ENCODE peak calls at places on chromosome 3, in seven cellular contexts. One of them, this sample, is unnamed.

GRCh38 chr3:61173685-61174084 is 77.6 kb downstream of the FHIT start:
- DNase-seq in PC-9: no peak
- DNase-seq in GM23248: peak; percentile 2
- DNase-seq in SK-N-SH: no peak
- DNase-seq in hepatocyte: peak; percentile 16
- DNase-seq in OCI-LY7: no peak
- DNase-seq in GM23338: no peak
- DNase-seq in this sample: no peak

GRCh38 chr3:8490079-8490552 is 11.5 kb upstream of the LMCD1 start:
- DNase-seq in PC-9: no peak
- DNase-seq in GM23248: peak; percentile 100
- DNase-seq in SK-N-SH: no peak
- DNase-seq in hepatocyte: peak; percentile 76
- DNase-seq in OCI-LY7: no peak
- DNase-seq in GM23338: no peak
- DNase-seq in this sample: no peak

GRCh38 chr3:112089956-112090898 is 4.0 kb downstream of the C3orf52 start:
- DNase-seq in PC-9: peak; percentile 54
- DNase-seq in GM23248: no peak
- DNase-seq in SK-N-SH: no peak
- DNase-seq in hepatocyte: peak; percentile 23
- DNase-seq in OCI-LY7: peak; percentile 55
- DNase-seq in GM23338: no peak
- DNase-seq in this sample: no peak

GRCh38 chr3:32403663-32404062 is 12.0 kb downstream of the CMTM7 start:
- DNase-seq in PC-9: no peak
- DNase-seq in GM23248: no peak
- DNase-seq in SK-N-SH: no peak
- DNase-seq in hepatocyte: no peak
- DNase-seq in OCI-LY7: no peak
- DNase-seq in GM23338: no peak
- DNase-seq in this sample: no peak

GRCh38 chr3:52986049-52986448 is 59.8 kb downstream of the SFMBT1 start:
- DNase-seq in PC-9: no peak
- DNase-seq in GM23248: peak; percentile 47
- DNase-seq in SK-N-SH: no peak
- DNase-seq in hepatocyte: no peak
- DNase-seq in OCI-LY7: no peak
- DNase-seq in GM23338: no peak
- DNase-seq in this sample: no peak

GRCh38 chr3:195708626-195709481 is 11.9 kb upstream of the MUC20 start:
- DNase-seq in PC-9: peak; percentile 45
- DNase-seq in GM23248: peak; percentile 31
- DNase-seq in SK-N-SH: no peak
- DNase-seq in hepatocyte: no peak
- DNase-seq in OCI-LY7: no peak
- DNase-seq in GM23338: no peak
- DNase-seq in this sample: peak; percentile 39

GRCh38 chr3:64818196-64818595 is 130.4 kb upstream of the ADAMTS9 start:
- DNase-seq in PC-9: no peak
- DNase-seq in GM23248: no peak
- DNase-seq in SK-N-SH: no peak
- DNase-seq in hepatocyte: no peak
- DNase-seq in OCI-LY7: no peak
- DNase-seq in GM23338: no peak
- DNase-seq in this sample: no peak

GRCh38 chr3:136624894-136625815 is 127.0 kb downstream of the STAG1 start:
- DNase-seq in PC-9: peak; percentile 92
- DNase-seq in GM23248: no peak
- DNase-seq in SK-N-SH: no peak
- DNase-seq in hepatocyte: peak; percentile 72
- DNase-seq in OCI-LY7: no peak
- DNase-seq in GM23338: peak; percentile 69
- DNase-seq in this sample: no peak

GRCh38 chr3:122960652-122961051 is 66.9 kb downstream of the SEMA5B start:
- DNase-seq in PC-9: no peak
- DNase-seq in GM23248: no peak
- DNase-seq in SK-N-SH: no peak
- DNase-seq in hepatocyte: no peak
- DNase-seq in OCI-LY7: no peak
- DNase-seq in GM23338: no peak
- DNase-seq in this sample: no peak

GRCh38 chr3:35722902-35723301 is 83.6 kb downstream of the ARPP21 start:
- DNase-seq in PC-9: no peak
- DNase-seq in GM23248: no peak
- DNase-seq in SK-N-SH: no peak
- DNase-seq in hepatocyte: no peak
- DNase-seq in OCI-LY7: no peak
- DNase-seq in GM23338: no peak
- DNase-seq in this sample: no peak

GRCh38 chr3:131396170-131396569 is 14.6 kb downstream of the NUDT16 start:
- DNase-seq in PC-9: no peak
- DNase-seq in GM23248: peak; percentile 46
- DNase-seq in SK-N-SH: no peak
- DNase-seq in hepatocyte: no peak
- DNase-seq in OCI-LY7: no peak
- DNase-seq in GM23338: no peak
- DNase-seq in this sample: peak; percentile 26

GRCh38 chr3:10764314-10765051 is 51.5 kb upstream of the SLC6A11 start:
- DNase-seq in PC-9: no peak
- DNase-seq in GM23248: no peak
- DNase-seq in SK-N-SH: no peak
- DNase-seq in hepatocyte: no peak
- DNase-seq in OCI-LY7: no peak
- DNase-seq in GM23338: peak; percentile 44
- DNase-seq in this sample: no peak

GRCh38 chr3:150547045-150547753 is 612 bp downstream of the EIF2A start:
- DNase-seq in PC-9: peak; percentile 59
- DNase-seq in GM23248: peak; percentile 61
- DNase-seq in SK-N-SH: no peak
- DNase-seq in hepatocyte: peak; percentile 11
- DNase-seq in OCI-LY7: no peak
- DNase-seq in GM23338: no peak
- DNase-seq in this sample: no peak

GRCh38 chr3:129617381-129618185 is 11.1 kb upstream of the PLXND1 start:
- DNase-seq in PC-9: no peak
- DNase-seq in GM23248: no peak
- DNase-seq in SK-N-SH: no peak
- DNase-seq in hepatocyte: no peak
- DNase-seq in OCI-LY7: no peak
- DNase-seq in GM23338: no peak
- DNase-seq in this sample: no peak

GRCh38 chr3:177816667-177817208 is 619.5 kb upstream of the TBL1XR1 start:
- DNase-seq in PC-9: peak; percentile 97
- DNase-seq in GM23248: peak; percentile 55
- DNase-seq in SK-N-SH: no peak
- DNase-seq in hepatocyte: no peak
- DNase-seq in OCI-LY7: peak; percentile 4
- DNase-seq in GM23338: no peak
- DNase-seq in this sample: no peak

DNA sequence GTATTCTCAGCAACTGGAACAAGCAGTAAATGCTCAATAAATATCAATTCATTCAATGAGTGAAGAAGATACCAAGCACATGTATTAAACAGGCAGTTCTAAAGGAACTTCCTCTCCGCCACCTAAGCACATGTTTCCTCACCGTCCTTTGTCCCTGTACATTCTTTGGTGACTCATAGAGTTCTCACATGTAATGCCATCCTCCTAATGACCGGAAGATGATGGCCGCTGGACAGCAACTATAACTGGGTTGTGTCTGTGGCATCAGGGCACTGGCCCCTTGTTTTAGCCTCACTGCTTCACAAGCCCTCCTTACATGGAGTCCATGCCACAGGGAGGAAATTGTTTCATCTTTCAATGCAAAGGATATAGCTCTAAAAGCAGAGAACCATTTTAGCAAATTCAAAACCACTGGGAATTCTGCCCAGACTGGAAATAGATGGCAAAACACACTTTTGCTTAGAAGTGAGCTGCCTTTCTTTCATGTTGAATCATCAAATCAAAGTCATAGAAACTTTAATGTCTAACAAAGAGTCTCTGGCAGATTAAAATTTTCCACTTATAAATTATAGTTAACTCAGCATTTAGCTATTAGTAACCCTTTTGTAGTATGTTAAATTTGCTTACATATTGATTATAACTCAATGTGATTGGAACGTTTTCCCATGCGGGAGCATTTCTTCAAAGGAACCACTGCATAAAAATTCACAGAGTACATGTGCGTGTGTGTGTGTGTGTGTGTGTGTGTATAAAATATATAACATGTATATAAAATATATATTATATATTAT is 74.1 kb downstream of the GAP43 start:
- DNase-seq in PC-9: no peak
- DNase-seq in GM23248: peak; percentile 24
- DNase-seq in SK-N-SH: no peak
- DNase-seq in hepatocyte: no peak
- DNase-seq in OCI-LY7: no peak
- DNase-seq in GM23338: no peak
- DNase-seq in this sample: no peak
- H3K9me2 ChIP-seq in PC-9: no peaks in the 10 kb centered on the region
- H3K9me2 ChIP-seq in GM23248: peaks cover 3% of the 10 kb centered on the region
- H3K9me2 ChIP-seq in SK-N-SH: no peaks in the 10 kb centered on the region
- H3K9me2 ChIP-seq in hepatocyte: no peaks in the 10 kb centered on the region
- H3K9me2 ChIP-seq in OCI-LY7: no peaks in the 10 kb centered on the region
- H3K9me2 ChIP-seq in GM23338: peaks cover 7% of the 10 kb centered on the region
- H3K9me2 ChIP-seq in this sample: no peaks in the 10 kb centered on the region

DNA sequence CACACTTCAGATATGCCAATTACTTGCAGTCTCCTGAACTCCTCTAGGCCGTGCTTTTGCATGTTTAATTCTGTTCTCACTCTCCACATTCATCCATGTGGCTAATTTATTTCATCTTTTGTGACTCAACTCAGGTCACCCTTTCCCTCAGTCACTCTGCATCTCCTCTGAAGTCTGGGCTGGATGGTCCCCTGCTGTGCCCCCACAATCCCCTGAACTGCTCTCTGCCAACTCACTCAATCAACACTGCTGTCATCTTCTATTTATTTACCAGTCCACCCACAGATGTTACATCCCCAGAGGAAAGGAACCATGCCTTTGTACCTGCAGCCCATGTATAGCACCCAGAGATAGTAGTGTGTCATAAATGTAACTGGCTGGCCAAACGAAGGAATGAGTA is 364.8 kb downstream of the EPHB1 start:
- DNase-seq in PC-9: no peak
- DNase-seq in GM23248: no peak
- DNase-seq in SK-N-SH: no peak
- DNase-seq in hepatocyte: no peak
- DNase-seq in OCI-LY7: no peak
- DNase-seq in GM23338: no peak
- DNase-seq in this sample: no peak
- H3K79me2 ChIP-seq in PC-9: no peaks in the 10 kb centered on the region
- H3K79me2 ChIP-seq in GM23248: no peaks in the 10 kb centered on the region
- H3K79me2 ChIP-seq in SK-N-SH: no peaks in the 10 kb centered on the region
- H3K79me2 ChIP-seq in hepatocyte: no peaks in the 10 kb centered on the region
- H3K79me2 ChIP-seq in OCI-LY7: no peaks in the 10 kb centered on the region
- H3K79me2 ChIP-seq in GM23338: no peaks in the 10 kb centered on the region
- H3K79me2 ChIP-seq in this sample: no peaks in the 10 kb centered on the region

DNA sequence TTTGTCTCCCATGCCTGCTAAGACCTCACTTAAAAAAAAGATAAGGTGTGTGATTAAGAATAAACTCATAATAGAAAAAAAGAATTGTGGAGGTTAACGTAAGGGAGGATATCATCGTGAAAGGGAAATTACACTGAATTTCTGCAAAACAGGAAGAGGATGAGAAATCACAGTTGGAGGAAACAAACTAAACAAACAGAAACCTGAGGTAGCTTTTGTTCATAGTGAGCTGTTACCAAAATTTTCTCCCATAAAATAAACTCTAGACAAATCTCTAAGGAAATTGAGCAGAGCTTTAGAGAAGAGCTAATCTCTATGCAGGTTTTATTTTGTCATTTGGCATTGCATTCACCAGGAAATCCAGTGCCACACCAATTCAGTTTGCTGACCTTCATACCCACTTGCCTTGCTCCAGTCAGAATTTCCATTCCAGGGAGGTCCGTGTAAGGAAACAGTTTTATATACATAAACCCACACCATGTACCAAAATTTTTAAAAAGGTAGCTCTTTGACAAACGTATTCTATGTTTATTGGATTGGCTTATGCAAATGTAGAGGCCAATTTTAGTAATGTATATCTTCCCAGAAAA is 231.2 kb downstream of the MBNL1 start:
- DNase-seq in PC-9: no peak
- DNase-seq in GM23248: no peak
- DNase-seq in SK-N-SH: no peak
- DNase-seq in hepatocyte: no peak
- DNase-seq in OCI-LY7: no peak
- DNase-seq in GM23338: no peak
- DNase-seq in this sample: no peak
- H3K9me2 ChIP-seq in PC-9: no peaks in the 10 kb centered on the region
- H3K9me2 ChIP-seq in GM23248: no peaks in the 10 kb centered on the region
- H3K9me2 ChIP-seq in SK-N-SH: no peaks in the 10 kb centered on the region
- H3K9me2 ChIP-seq in hepatocyte: no peaks in the 10 kb centered on the region
- H3K9me2 ChIP-seq in OCI-LY7: no peaks in the 10 kb centered on the region
- H3K9me2 ChIP-seq in GM23338: peaks cover 3% of the 10 kb centered on the region
- H3K9me2 ChIP-seq in this sample: no peaks in the 10 kb centered on the region

GRCh38 chr3:140941090-140941433 is 574 bp upstream of the SLC25A36 start:
- DNase-seq in PC-9: no peak
- DNase-seq in GM23248: no peak
- DNase-seq in SK-N-SH: no peak
- DNase-seq in hepatocyte: no peak
- DNase-seq in OCI-LY7: no peak
- DNase-seq in GM23338: no peak
- DNase-seq in this sample: no peak

GRCh38 chr3:140943781-140944547 is 2.3 kb downstream of the SLC25A36 start:
- DNase-seq in PC-9: no peak
- DNase-seq in GM23248: peak; percentile 11
- DNase-seq in SK-N-SH: no peak
- DNase-seq in hepatocyte: no peak
- DNase-seq in OCI-LY7: no peak
- DNase-seq in GM23338: no peak
- DNase-seq in this sample: no peak

GRCh38 chr3:140941434-140942220 is at the start of gene SLC25A36:
- DNase-seq in PC-9: peak; percentile 96
- DNase-seq in GM23248: peak; percentile 100
- DNase-seq in SK-N-SH: peak; percentile 94
- DNase-seq in hepatocyte: peak; percentile 99
- DNase-seq in OCI-LY7: peak; percentile 99
- DNase-seq in GM23338: peak; percentile 100
- DNase-seq in this sample: peak; percentile 99

DNA sequence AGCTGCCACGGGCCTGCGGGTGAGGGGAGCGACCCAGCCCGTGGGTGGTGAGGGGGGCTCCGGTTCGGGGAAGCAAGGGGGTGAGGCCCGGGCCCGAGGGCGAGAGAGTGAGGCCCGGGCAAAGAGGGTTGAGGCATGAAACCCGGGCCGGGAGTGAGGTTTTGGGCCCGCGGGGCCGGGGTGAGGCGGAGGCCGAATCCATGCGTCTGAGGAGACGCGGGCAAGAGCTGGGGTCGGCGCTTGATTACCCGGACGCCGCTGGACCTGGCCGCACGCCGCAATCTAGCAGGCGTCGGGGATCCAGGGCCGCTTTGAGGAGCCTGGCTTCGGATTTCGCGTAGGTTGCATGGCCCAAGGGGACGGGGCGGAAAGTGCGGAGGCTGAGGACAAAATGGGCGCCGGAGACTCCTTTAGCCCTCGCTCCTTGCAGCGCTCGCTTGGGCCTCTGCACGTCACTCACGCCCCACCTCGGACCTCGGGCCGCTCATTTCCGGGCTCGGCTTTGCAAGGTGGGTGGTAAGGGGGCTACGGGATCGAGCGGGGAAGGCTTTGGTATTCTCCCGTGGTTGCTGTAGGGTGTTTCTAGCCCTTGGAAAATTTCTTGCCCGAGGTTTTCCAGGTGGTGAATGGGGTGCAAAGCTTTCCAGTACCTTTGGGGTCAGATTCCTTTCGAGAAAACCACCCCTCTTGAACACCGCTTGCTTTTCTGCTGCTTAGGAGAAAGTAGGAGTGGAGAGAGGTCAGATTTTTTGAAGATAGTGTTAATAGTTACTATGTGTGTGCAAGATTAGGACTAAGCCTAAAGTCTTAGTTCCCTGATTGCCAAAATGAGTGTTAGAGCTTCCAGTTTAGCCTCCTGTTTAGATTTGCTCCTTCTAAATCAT is 827 bp downstream of the SLC25A36 start:
- DNase-seq in PC-9: peak; percentile 35
- DNase-seq in GM23248: peak; percentile 88
- DNase-seq in SK-N-SH: peak; percentile 67
- DNase-seq in hepatocyte: peak; percentile 82
- DNase-seq in OCI-LY7: peak; percentile 80
- DNase-seq in GM23338: peak; percentile 90
- DNase-seq in this sample: peak; percentile 89
- H3K79me2 ChIP-seq in PC-9: peaks cover 54% of the 10 kb centered on the region
- H3K79me2 ChIP-seq in GM23248: peaks cover 52% of the 10 kb centered on the region
- H3K79me2 ChIP-seq in SK-N-SH: peaks cover 54% of the 10 kb centered on the region
- H3K79me2 ChIP-seq in hepatocyte: peaks cover 49% of the 10 kb centered on the region
- H3K79me2 ChIP-seq in OCI-LY7: peaks cover 53% of the 10 kb centered on the region
- H3K79me2 ChIP-seq in GM23338: peaks cover 54% of the 10 kb centered on the region
- H3K79me2 ChIP-seq in this sample: peaks cover 54% of the 10 kb centered on the region